ENCODE peak calls at places on chromosomes 6 and 20, in eight cellular contexts. J is heart left ventricle; F is cardiac muscle cell; A is fibroblast of lung; P is naive thymus-derived CD4-positive, alpha-beta T cell; C is mammary epithelial cell; B is breast epithelium; U is A549. X is an unnamed sample. For H3K4me1, the result is how much of the 10 kb centered on the place peaks cover.

GRCh38 chr6:170093658-170094596 is 197.0 kb downstream of the DLL1 start:
- DNase-seq in U (no peak), P (no peak), F (no peak), J (no peak), A (no peak), C (no peak), B (peak), X (no peak)

GRCh38 chr20:62776692-62777527 is 19.4 kb upstream of the MRGBP start:
- DNase-seq in C (peak), P (peak), B (no peak), J (no peak), A (no peak), F (no peak), U (peak), X (no peak)

GRCh38 chr6:119207973-119208725 is 129.7 kb upstream of the FAM184A start:
- DNase-seq in P (no peak), J (no peak), C (no peak), U (no peak), A (peak), F (peak), B (no peak), X (no peak)

GRCh38 chr6:52389626-52390360 is 27.8 kb downstream of the PAQR8 start:
- DNase-seq in J (peak), A (peak), B (no peak), U (peak), F (peak), C (peak), P (peak), X (peak)

GRCh38 chr6:80454661-80455365 is 348.3 kb downstream of the BCKDHB start:
- DNase-seq in P (no peak), B (no peak), C (peak), J (no peak), U (no peak), F (peak), A (peak), X (no peak)

GRCh38 chr20:10616212-10616611 is 57.6 kb downstream of the JAG1 start:
- DNase-seq in J (no peak), F (no peak), B (no peak), C (no peak), A (no peak), P (no peak), U (no peak), X (no peak)

GRCh38 chr6:105319331-105319730 is 83.6 kb downstream of the PREP start:
- DNase-seq in U (no peak), B (no peak), F (peak), J (no peak), P (no peak), C (peak), A (peak), X (no peak)

GRCh38 chr6:98486052-98486451 is 348.3 kb upstream of the POU3F2 start:
- DNase-seq in P (no peak), U (no peak), C (no peak), A (no peak), J (no peak), F (no peak), B (no peak), X (no peak)

GRCh38 chr6:53671111-53671510 is 5.6 kb upstream of the KLHL31 start:
- DNase-seq in U (no peak), C (no peak), J (no peak), B (no peak), P (no peak), F (peak), A (peak), X (no peak)

GRCh38 chr6:148771212-148771601 is 24.4 kb downstream of the UST start:
- DNase-seq in C (no peak), P (no peak), U (no peak), F (no peak), J (peak), B (no peak), A (no peak), X (peak)
- H3K4me1 ChIP-seq in C (under half), P (under half), U (under half), F (under half), J (under half), B (under half), A (under half), X (under half)

GRCh38 chr6:143678980-143679379 is 1.2 kb downstream of the PHACTR2 start:
- DNase-seq in U (no peak), P (peak), A (no peak), C (no peak), B (no peak), F (no peak), J (no peak), X (no peak)

GRCh38 chr6:143680157-143680556 is 2.4 kb downstream of the PHACTR2 start:
- DNase-seq in P (no peak), A (peak), B (no peak), U (no peak), J (no peak), C (no peak), F (no peak), X (no peak)

GRCh38 chr6:143677577-143677890 is 231 bp upstream of the PHACTR2 start:
- DNase-seq in P (no peak), U (no peak), B (no peak), F (no peak), A (no peak), J (no peak), C (no peak), X (no peak)

GRCh38 chr6:143676437-143677045 is 1.2 kb upstream of the PHACTR2 start:
- DNase-seq in U (no peak), B (no peak), J (no peak), C (no peak), F (no peak), A (no peak), P (no peak), X (no peak)

GRCh38 chr6:143677891-143678737 is at the start of gene PHACTR2:
- DNase-seq in F (peak), A (peak), J (peak), C (peak), B (peak), P (peak), U (peak), X (peak)
- H3K4me1 ChIP-seq in F (under half), A (under half), J (under half), C (under half), B (under half), P (under half), U (under half), X (half or more)

GRCh38 chr20:49693435-49694171 is 20.1 kb downstream of the B4GALT5 start:
- DNase-seq in A (no peak), B (no peak), C (peak), F (no peak), J (no peak), P (no peak), U (no peak), X (no peak)

GRCh38 chr20:49692941-49693340 is 20.7 kb downstream of the B4GALT5 start:
- DNase-seq in U (no peak), P (no peak), F (no peak), A (no peak), C (no peak), B (no peak), J (no peak), X (no peak)

GRCh38 chr20:49694450-49695071 is 19.1 kb downstream of the B4GALT5 start:
- DNase-seq in C (no peak), P (no peak), F (no peak), J (no peak), A (no peak), B (no peak), U (no peak), X (no peak)

GRCh38 chr20:49690899-49691620 is 22.6 kb downstream of the B4GALT5 start:
- DNase-seq in B (no peak), A (peak), P (no peak), C (no peak), F (peak), J (no peak), U (peak), X (no peak)

DNA sequence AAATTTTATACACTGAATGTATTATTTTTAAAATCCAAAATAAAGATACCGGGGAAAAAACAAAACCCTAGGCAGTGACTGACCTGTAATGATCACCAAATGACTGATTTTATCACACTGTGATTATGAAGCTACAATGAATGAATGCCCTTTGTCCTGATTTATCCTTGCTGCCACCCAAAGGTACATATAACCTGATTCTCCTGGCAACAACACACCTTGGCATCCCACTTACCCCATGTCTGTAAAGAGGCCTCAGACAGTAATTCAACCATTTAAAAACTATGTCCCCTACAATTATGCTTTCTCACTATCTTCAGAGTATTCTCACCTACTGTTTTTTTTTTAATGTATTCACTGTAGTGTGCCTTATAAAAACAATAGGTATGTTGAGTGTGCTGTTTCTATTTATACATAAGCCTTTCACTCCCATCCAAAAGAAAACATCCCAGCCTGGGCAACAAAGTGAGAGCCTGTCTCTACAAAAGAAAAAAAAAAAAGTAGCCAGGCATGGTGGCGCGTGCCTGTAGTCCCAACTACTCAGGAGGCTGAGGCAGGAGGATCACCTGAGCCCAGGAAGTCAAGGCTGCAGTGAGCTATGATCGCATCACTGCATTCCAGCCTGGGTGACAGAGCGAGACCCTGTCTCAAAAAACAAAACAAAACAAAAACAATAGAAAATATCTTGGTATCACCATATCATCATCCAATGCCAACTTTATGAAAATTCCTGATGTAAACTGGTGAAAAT is 21.7 kb downstream of the B4GALT5 start:
- DNase-seq in F (no peak), B (no peak), C (no peak), P (no peak), A (no peak), J (no peak), U (no peak), X (no peak)
- H3K4me1 ChIP-seq in F (under half), B (under half), C (half or more), P (under half), A (under half), J (under half), U (half or more), X (half or more)

GRCh38 chr6:43386492-43386891 is 17.0 kb upstream of the ZNF318 start:
- DNase-seq in A (peak), C (no peak), B (no peak), F (no peak), P (peak), J (no peak), U (no peak), X (no peak)
- H3K4me1 ChIP-seq in A (under half), C (under half), B (under half), F (under half), P (under half), J (under half), U (under half), X (under half)

GRCh38 chr6:87941556-87942358 is 105.9 kb upstream of the SPACA1 start:
- DNase-seq in A (no peak), B (no peak), P (no peak), C (no peak), J (no peak), F (no peak), U (no peak), X (no peak)

GRCh38 chr6:87945966-87946365 is 101.7 kb upstream of the SPACA1 start:
- DNase-seq in U (no peak), F (peak), B (no peak), A (peak), P (no peak), J (no peak), C (peak), X (no peak)

GRCh38 chr6:87945181-87945580 is 102.5 kb upstream of the SPACA1 start:
- DNase-seq in A (no peak), U (no peak), P (no peak), B (no peak), J (no peak), F (no peak), C (no peak), X (no peak)

GRCh38 chr6:87944541-87944954 is 103.1 kb upstream of the SPACA1 start:
- DNase-seq in B (peak), C (peak), J (peak), P (no peak), F (peak), A (peak), U (peak), X (peak)

GRCh38 chr6:87943191-87943590 is 104.5 kb upstream of the SPACA1 start:
- DNase-seq in B (no peak), J (no peak), F (no peak), C (no peak), U (no peak), A (no peak), P (no peak), X (no peak)
- H3K4me1 ChIP-seq in B (under half), J (under half), F (under half), C (under half), U (under half), A (under half), P (under half), X (under half)

X was measured in left ventricle myocardium inferior.